ENCODE peak calls at places on chromosomes 1 and 21, in five cellular contexts. R is adrenal gland, C is stomach, Y is cardiac muscle cell, L is RWPE2. V is an unnamed sample.

GRCh38 chr1:169109561-169110134 is 3.2 kb downstream of the ATP1B1 start:
- DNase-seq in R (peak; percentile 95), C (peak; percentile 87), Y (peak; percentile 94), L (no peak), V (no peak)

GRCh38 chr1:111571987-111572386 is 47.6 kb upstream of the RAP1A start:
- DNase-seq in R (peak; percentile 67), C (no peak), Y (no peak), L (no peak), V (no peak)

GRCh38 chr1:197319631-197320030 is 51.6 kb downstream of the CRB1 start:
- DNase-seq in R (no peak), C (no peak), Y (no peak), L (no peak), V (no peak)

GRCh38 chr21:43740497-43741156 is 21.7 kb downstream of the PDXK start:
- DNase-seq in R (peak; percentile 92), C (peak; percentile 68), Y (peak; percentile 87), L (no peak), V (peak; percentile 49)

GRCh38 chr1:195939844-195940243 is 668.4 kb downstream of the KCNT2 start:
- DNase-seq in R (no peak), C (no peak), Y (peak; percentile 2), L (no peak), V (no peak)

GRCh38 chr1:147287133-147287865 is 44.8 kb downstream of the CHD1L start:
- DNase-seq in R (no peak), C (no peak), Y (no peak), L (no peak), V (no peak)

GRCh38 chr1:107897428-107898339 is 67.3 kb downstream of the VAV3 start:
- DNase-seq in R (no peak), C (no peak), Y (no peak), L (no peak), V (no peak)

GRCh38 chr1:54364613-54365012 is 41.6 kb downstream of the SSBP3 start:
- DNase-seq in R (no peak), C (no peak), Y (no peak), L (no peak), V (no peak)

GRCh38 chr21:29267666-29268065 is 31.1 kb upstream of the BACH1 start:
- DNase-seq in R (no peak), C (no peak), Y (no peak), L (no peak), V (no peak)

GRCh38 chr1:20362856-20363255 is 72.2 kb downstream of the VWA5B1 start:
- DNase-seq in R (no peak), C (no peak), Y (no peak), L (no peak), V (no peak)

GRCh38 chr1:11453742-11454442 is 25.1 kb upstream of the DISP3 start:
- DNase-seq in R (peak; percentile 53), C (no peak), Y (no peak), L (no peak), V (no peak)

GRCh38 chr1:243748706-243749283 is 101.2 kb downstream of the AKT3 start:
- DNase-seq in R (no peak), C (no peak), Y (peak; percentile 78), L (no peak), V (no peak)

GRCh38 chr1:209802780-209803152 is 3.2 kb downstream of the IRF6 start:
- DNase-seq in R (no peak), C (no peak), Y (no peak), L (no peak), V (no peak)

GRCh38 chr1:209805341-209805781 is 581 bp downstream of the IRF6 start:
- DNase-seq in R (peak; percentile 57), C (peak; percentile 34), Y (peak; percentile 8), L (no peak), V (no peak)

GRCh38 chr1:209800984-209801834 is 4.7 kb downstream of the IRF6 start:
- DNase-seq in R (peak; percentile 70), C (peak; percentile 40), Y (no peak), L (no peak), V (peak; percentile 55)

GRCh38 chr1:209803568-209803967 is 2.4 kb downstream of the IRF6 start:
- DNase-seq in R (no peak), C (no peak), Y (no peak), L (no peak), V (no peak)

GRCh38 chr1:209802117-209802779 is 3.7 kb downstream of the IRF6 start:
- DNase-seq in R (peak; percentile 66), C (peak; percentile 59), Y (no peak), L (no peak), V (no peak)
- H3K4me1 ChIP-seq in R (peaks cover 38% of the 10 kb centered on the region), C (peaks cover 59% of the 10 kb centered on the region), Y (peaks cover 3% of the 10 kb centered on the region), L (peaks cover 22% of the 10 kb centered on the region), V (no peaks in the 10 kb centered on the region)

GRCh38 chr1:33152685-33153432 is 29.0 kb downstream of the TRIM62 start:
- DNase-seq in R (peak; percentile 87), C (peak; percentile 26), Y (no peak), L (no peak), V (peak; percentile 77)
- H3K4me3 ChIP-seq in R (no peak overlapping the region), C (no peak overlapping the region), Y (no peak overlapping the region), L (no peak overlapping the region), V (no peak overlapping the region)

DNA sequence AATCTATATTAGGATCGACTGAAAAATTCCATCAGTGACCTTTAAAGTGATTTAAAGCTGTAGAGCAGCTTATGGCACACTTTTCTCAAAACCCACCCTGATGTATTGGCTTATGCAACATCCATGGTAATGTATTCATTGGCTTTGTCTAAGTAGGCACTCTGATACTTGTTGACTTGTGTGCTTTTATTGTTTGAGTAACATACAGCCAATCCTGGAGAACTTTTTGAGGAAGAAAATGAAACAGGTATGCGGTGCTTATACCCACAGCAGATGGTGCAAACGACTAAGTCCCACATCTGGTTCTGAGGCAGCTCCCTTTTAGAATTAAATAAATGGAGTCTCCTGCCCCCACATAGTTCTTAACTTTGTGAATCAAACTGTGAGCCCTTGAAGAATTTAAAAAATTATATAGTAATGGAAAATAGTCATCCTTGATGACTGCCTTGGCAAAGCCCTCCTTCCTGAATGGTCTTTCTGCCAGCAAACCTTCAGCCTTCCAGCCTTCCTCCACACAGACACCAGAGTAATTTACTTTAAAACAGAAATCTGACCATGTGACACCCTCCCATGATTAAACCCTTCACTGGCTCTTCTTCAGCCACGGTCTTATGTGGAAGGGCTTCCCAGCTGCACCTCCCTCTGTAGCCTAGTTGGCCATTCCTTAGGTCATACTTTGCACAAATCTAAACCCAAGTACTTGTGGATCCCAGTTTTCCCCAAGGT is 116.0 kb downstream of the BCAR3 start:
- DNase-seq in R (no peak), C (no peak), Y (no peak), L (no peak), V (no peak)
- H3K27ac ChIP-seq in R (peak overlapping the region; percentile 78), C (peak overlapping the region; percentile 26), Y (no peak overlapping the region), L (no peak overlapping the region), V (peak overlapping the region; percentile 47)

GRCh38 chr1:109499661-109500536 is 6.0 kb downstream of the CYB561D1 start:
- DNase-seq in R (peak; percentile 78), C (peak; percentile 66), Y (peak; percentile 34), L (no peak), V (no peak)

GRCh38 chr1:109497449-109498160 is 3.7 kb downstream of the CYB561D1 start:
- DNase-seq in R (no peak), C (no peak), Y (no peak), L (no peak), V (no peak)

GRCh38 chr1:109495738-109496137 is 1.8 kb downstream of the CYB561D1 start:
- DNase-seq in R (no peak), C (no peak), Y (no peak), L (no peak), V (no peak)

GRCh38 chr1:109499081-109499480 is 5.2 kb downstream of the CYB561D1 start:
- DNase-seq in R (no peak), C (no peak), Y (no peak), L (no peak), V (no peak)

DNA sequence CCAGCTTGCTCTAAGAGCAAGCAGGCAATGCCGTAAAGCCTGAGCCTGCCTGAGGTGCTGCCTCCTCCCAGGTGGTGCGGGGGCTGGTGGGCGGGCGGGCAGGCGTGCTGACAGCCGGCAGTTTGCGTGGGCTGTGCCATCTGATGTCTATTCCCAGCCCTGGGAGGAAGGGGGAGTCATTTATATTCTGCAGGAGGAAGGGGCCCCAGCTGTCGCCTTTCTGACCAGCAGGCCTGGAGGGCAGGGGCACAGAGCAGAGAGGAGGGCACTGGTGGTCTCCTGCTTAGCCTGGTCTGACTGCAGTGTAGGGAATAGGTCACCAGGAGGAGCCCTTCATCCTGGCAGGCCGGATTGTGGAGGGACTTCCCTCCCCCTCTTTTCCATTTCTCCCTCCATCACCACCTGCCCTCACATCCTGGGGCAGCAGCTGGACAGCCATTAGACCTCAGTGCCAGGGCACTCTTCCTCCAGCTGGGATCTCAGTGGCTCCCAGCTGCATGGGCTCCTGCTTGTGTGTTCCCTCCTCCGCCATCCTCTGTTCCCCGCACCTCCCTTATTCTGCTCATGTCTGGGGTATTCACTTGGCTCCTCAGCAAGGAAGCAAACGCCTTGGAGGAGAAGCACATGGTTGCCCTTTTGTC is 4.4 kb downstream of the CYB561D1 start:
- DNase-seq in R (peak; percentile 76), C (no peak), Y (peak; percentile 55), L (no peak), V (no peak)
- H3K4me1 ChIP-seq in R (peaks cover 40% of the 10 kb centered on the region), C (peaks cover 74% of the 10 kb centered on the region), Y (peaks cover 4% of the 10 kb centered on the region), L (peaks cover 3% of the 10 kb centered on the region), V (peaks cover 22% of the 10 kb centered on the region)

DNA sequence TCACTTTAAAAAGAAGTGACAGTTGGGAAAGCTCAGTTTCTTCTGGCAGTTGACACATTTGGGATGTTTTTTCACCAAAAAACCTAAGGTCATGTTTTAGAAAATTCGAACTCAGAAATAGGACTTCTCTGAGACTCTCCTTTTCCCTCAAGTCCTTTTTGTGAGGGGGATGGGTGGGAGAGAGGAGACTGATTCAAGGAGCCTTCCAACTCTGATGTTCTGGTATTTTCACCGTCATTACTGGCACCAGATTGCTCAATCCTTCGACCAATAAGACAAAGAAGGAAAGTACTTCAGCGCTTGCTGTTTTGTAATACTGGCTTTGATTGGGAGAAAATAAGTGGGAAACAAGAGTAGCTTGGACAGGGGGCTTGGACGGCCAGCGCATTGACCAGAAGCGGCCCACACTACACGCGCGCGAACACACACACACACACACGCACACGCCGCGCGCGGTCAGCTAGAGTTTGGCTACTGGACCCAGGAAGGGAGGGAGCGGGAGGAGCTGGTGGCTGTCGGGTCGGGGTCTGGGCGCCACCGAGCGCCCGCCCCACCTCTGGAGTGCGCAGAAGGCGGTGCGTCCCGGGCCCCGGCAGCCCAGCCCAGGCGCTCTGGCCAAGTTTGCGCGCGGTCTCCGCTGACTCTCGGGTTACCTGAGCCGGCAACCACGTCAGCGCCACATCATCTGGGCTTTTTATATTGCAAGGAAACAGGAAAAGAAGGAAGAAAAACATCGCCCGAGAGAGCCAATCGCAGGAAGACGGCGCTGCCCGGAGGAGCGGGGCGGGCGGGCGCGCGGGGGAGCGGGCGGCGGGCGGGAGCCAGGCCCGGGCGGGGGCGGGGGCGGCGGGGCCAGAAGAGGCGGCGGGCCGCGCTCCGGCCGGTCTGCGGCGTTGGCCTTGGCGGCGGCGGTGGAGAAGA is at the start of gene KCNK1:
- DNase-seq in R (peak; percentile 70), C (peak; percentile 86), Y (peak; percentile 85), L (peak; percentile 77), V (peak; percentile 43)
- H3K4me3 ChIP-seq in R (no peak within 1 kb of the TSS), C (peak within 1 kb of the TSS; percentile 56), Y (peak within 1 kb of the TSS; percentile 61), L (peak within 1 kb of the TSS; percentile 66), V (peak within 1 kb of the TSS; percentile 53)

GRCh38 chr1:58887059-58887458 is 103.2 kb upstream of the JUN start:
- DNase-seq in R (no peak), C (no peak), Y (no peak), L (no peak), V (no peak)
- H3K27ac ChIP-seq in R (peak overlapping the region; percentile 90), C (peak overlapping the region; percentile 88), Y (no peak overlapping the region), L (no peak overlapping the region), V (peak overlapping the region; percentile 59)

V was measured in tibial nerve.